ENCODE peak calls at places on chromosome 19, in four cellular contexts. One of them, this sample, is unnamed.

GRCh38 chr19:1650627-1651009 is 1.8 kb downstream of the TCF3 start:
- DNase-seq in thoracic aorta: no peak
- DNase-seq in lung: no peak
- DNase-seq in stomach: no peak
- DNase-seq in this sample: no peak

GRCh38 chr19:35935911-35936737 is at the start of gene LRFN3:
- DNase-seq in lung: peak; percentile 57
- DNase-seq in thoracic aorta: no peak
- DNase-seq in stomach: peak; percentile 81
- DNase-seq in this sample: peak; percentile 83

GRCh38 chr19:39701291-39701690 is 3.0 kb upstream of the LGALS14 start:
- DNase-seq in lung: no peak
- DNase-seq in thoracic aorta: no peak
- DNase-seq in stomach: no peak
- DNase-seq in this sample: no peak

GRCh38 chr19:57280913-57281425 is 684 bp downstream of the ZNF460 start:
- DNase-seq in thoracic aorta: no peak
- DNase-seq in lung: no peak
- DNase-seq in stomach: no peak
- DNase-seq in this sample: peak; percentile 16

GRCh38 chr19:11142528-11143171 is 12.9 kb downstream of the SPC24 start:
- DNase-seq in stomach: peak; percentile 95
- DNase-seq in thoracic aorta: peak; percentile 82
- DNase-seq in lung: peak; percentile 93
- DNase-seq in this sample: peak; percentile 83

GRCh38 chr19:29263305-29264080 is 50.5 kb upstream of the UQCRFS1 start:
- DNase-seq in lung: no peak
- DNase-seq in stomach: peak; percentile 47
- DNase-seq in thoracic aorta: no peak
- DNase-seq in this sample: peak; percentile 11

GRCh38 chr19:45455707-45456499 is 11.9 kb upstream of the FOSB start:
- DNase-seq in lung: peak; percentile 93
- DNase-seq in stomach: peak; percentile 95
- DNase-seq in thoracic aorta: peak; percentile 92
- DNase-seq in this sample: peak; percentile 99

GRCh38 chr19:38975214-38975860 is at the start of gene FBXO17:
- DNase-seq in thoracic aorta: no peak
- DNase-seq in lung: peak; percentile 32
- DNase-seq in stomach: peak; percentile 44
- DNase-seq in this sample: peak; percentile 49

GRCh38 chr19:3833578-3834348 is 35.1 kb downstream of the ZFR2 start:
- DNase-seq in thoracic aorta: no peak
- DNase-seq in lung: no peak
- DNase-seq in stomach: no peak
- DNase-seq in this sample: no peak

GRCh38 chr19:47369923-47370625 is 21.0 kb downstream of the DHX34 start:
- DNase-seq in lung: peak; percentile 56
- DNase-seq in thoracic aorta: no peak
- DNase-seq in stomach: no peak
- DNase-seq in this sample: peak; percentile 48

GRCh38 chr19:49613374-49613773 is 22.4 kb downstream of the PRR12 start:
- DNase-seq in stomach: no peak
- DNase-seq in lung: no peak
- DNase-seq in thoracic aorta: no peak
- DNase-seq in this sample: peak; percentile 28

GRCh38 chr19:56103027-56103614 is 18.0 kb downstream of the ZNF787 start:
- DNase-seq in stomach: no peak
- DNase-seq in lung: no peak
- DNase-seq in thoracic aorta: no peak
- DNase-seq in this sample: no peak

GRCh38 chr19:14528419-14529253 is 758 bp upstream of the TECR start:
- DNase-seq in thoracic aorta: no peak
- DNase-seq in lung: no peak
- DNase-seq in stomach: no peak
- DNase-seq in this sample: no peak

GRCh38 chr19:52901842-52902241 is 4.4 kb upstream of the ZNF320 start:
- DNase-seq in thoracic aorta: no peak
- DNase-seq in lung: no peak
- DNase-seq in stomach: no peak
- DNase-seq in this sample: no peak

GRCh38 chr19:52904052-52904451 is 6.6 kb upstream of the ZNF320 start:
- DNase-seq in lung: no peak
- DNase-seq in thoracic aorta: no peak
- DNase-seq in stomach: no peak
- DNase-seq in this sample: no peak

GRCh38 chr19:52896431-52897148 is 845 bp downstream of the ZNF320 start:
- DNase-seq in stomach: peak; percentile 57
- DNase-seq in lung: peak; percentile 35
- DNase-seq in thoracic aorta: no peak
- DNase-seq in this sample: peak; percentile 30

GRCh38 chr19:52897149-52897935 is at the start of gene ZNF320:
- DNase-seq in lung: peak; percentile 95
- DNase-seq in stomach: peak; percentile 98
- DNase-seq in thoracic aorta: peak; percentile 91
- DNase-seq in this sample: peak; percentile 94

GRCh38 chr19:52898101-52898500 is 666 bp upstream of the ZNF320 start:
- DNase-seq in lung: no peak
- DNase-seq in stomach: no peak
- DNase-seq in thoracic aorta: no peak
- DNase-seq in this sample: no peak
- H3K4me3 ChIP-seq in lung: no peak overlapping the region
- H3K4me3 ChIP-seq in stomach: peak overlapping the region; percentile 67
- H3K4me3 ChIP-seq in thoracic aorta: peak overlapping the region; percentile 94
- H3K4me3 ChIP-seq in this sample: no peak overlapping the region

DNA sequence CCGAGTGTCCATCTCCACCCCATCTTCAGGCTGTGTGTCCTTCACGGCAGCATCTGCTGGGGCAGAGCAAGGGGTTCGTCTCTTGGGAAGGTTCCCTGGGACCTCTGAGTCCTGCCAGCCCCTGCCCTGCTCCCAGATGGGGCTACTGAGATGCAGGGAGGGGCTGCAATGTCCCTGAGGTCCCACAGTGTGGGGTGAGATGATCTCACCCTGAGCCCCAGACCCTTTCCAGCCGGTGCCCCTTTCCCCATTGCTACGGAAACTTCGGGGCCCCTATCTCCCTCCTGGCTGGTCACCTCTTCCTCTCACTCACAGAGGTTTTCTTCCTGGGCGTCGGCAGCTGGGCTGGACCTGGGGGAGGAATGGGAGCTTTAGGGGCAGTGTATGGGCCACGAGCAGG is 5.0 kb downstream of the LILRB2 start:
- DNase-seq in thoracic aorta: no peak
- DNase-seq in lung: no peak
- DNase-seq in stomach: no peak
- DNase-seq in this sample: no peak
- TF ChIP-seq CTCF in thoracic aorta: no peak
- TF ChIP-seq CTCF in lung: no peak
- TF ChIP-seq CTCF in stomach: no peak
- TF ChIP-seq CTCF in this sample: no peak

GRCh38 chr19:51389143-51389542 is 1.2 kb downstream of the C19orf84 start:
- DNase-seq in stomach: no peak
- DNase-seq in lung: no peak
- DNase-seq in thoracic aorta: no peak
- DNase-seq in this sample: no peak
- H3K4me3 ChIP-seq in stomach: no peak overlapping the region
- H3K4me3 ChIP-seq in lung: no peak overlapping the region
- H3K4me3 ChIP-seq in thoracic aorta: no peak overlapping the region
- H3K4me3 ChIP-seq in this sample: no peak overlapping the region

GRCh38 chr19:16799740-16800139 is 29.5 kb upstream of the SIN3B start:
- DNase-seq in thoracic aorta: no peak
- DNase-seq in stomach: no peak
- DNase-seq in lung: no peak
- DNase-seq in this sample: no peak

GRCh38 chr19:16797876-16798275 is 31.3 kb upstream of the SIN3B start:
- DNase-seq in stomach: no peak
- DNase-seq in lung: no peak
- DNase-seq in thoracic aorta: no peak
- DNase-seq in this sample: no peak

GRCh38 chr19:16795731-16796130 is 33.5 kb upstream of the SIN3B start:
- DNase-seq in stomach: no peak
- DNase-seq in lung: no peak
- DNase-seq in thoracic aorta: no peak
- DNase-seq in this sample: no peak

GRCh38 chr19:16804176-16804575 is 25.0 kb upstream of the SIN3B start:
- DNase-seq in stomach: no peak
- DNase-seq in thoracic aorta: no peak
- DNase-seq in lung: no peak
- DNase-seq in this sample: no peak

GRCh38 chr19:16801599-16801998 is 27.6 kb upstream of the SIN3B start:
- DNase-seq in stomach: no peak
- DNase-seq in thoracic aorta: no peak
- DNase-seq in lung: no peak
- DNase-seq in this sample: peak; percentile 34
- TF ChIP-seq CTCF in stomach: no peak
- TF ChIP-seq CTCF in thoracic aorta: no peak
- TF ChIP-seq CTCF in lung: no peak
- TF ChIP-seq CTCF in this sample: peak; percentile 17

GRCh38 chr19:2783781-2784145 is 690 bp upstream of the SGTA start:
- DNase-seq in stomach: no peak
- DNase-seq in thoracic aorta: no peak
- DNase-seq in lung: no peak
- DNase-seq in this sample: no peak
- H3K4me3 ChIP-seq in stomach: peak overlapping the region; percentile 98
- H3K4me3 ChIP-seq in thoracic aorta: peak overlapping the region; percentile 88
- H3K4me3 ChIP-seq in lung: no peak overlapping the region
- H3K4me3 ChIP-seq in this sample: peak overlapping the region; percentile 90

This sample was measured in epithelial cell of esophagus.